ENCODE peak calls at places on chromosomes 6 and 20, in five cellular contexts. One of them, this sample, is unnamed.

GRCh38 chr20:40727960-40728359 is 38.9 kb upstream of the MAFB start:
- DNase-seq in psoas muscle: no peak
- DNase-seq in GM12892: no peak
- DNase-seq in GM13976: no peak
- DNase-seq in NCI-H524 treated with DMSO at 0.1 percent for 48 hours: no peak
- DNase-seq in this sample: no peak

GRCh38 chr20:58054744-58055373 is 173.6 kb downstream of the ANKRD60 start:
- DNase-seq in NCI-H524 treated with DMSO at 0.1 percent for 48 hours: no peak
- DNase-seq in GM13976: no peak
- DNase-seq in psoas muscle: peak; percentile 64
- DNase-seq in GM12892: no peak
- DNase-seq in this sample: no peak

GRCh38 chr20:37737806-37738442 is 44.1 kb downstream of the CTNNBL1 start:
- DNase-seq in psoas muscle: no peak
- DNase-seq in GM13976: no peak
- DNase-seq in GM12892: no peak
- DNase-seq in NCI-H524 treated with DMSO at 0.1 percent for 48 hours: no peak
- DNase-seq in this sample: no peak

GRCh38 chr20:24406251-24406650 is 63.2 kb upstream of the SYNDIG1 start:
- DNase-seq in GM12892: no peak
- DNase-seq in GM13976: no peak
- DNase-seq in psoas muscle: no peak
- DNase-seq in NCI-H524 treated with DMSO at 0.1 percent for 48 hours: no peak
- DNase-seq in this sample: no peak

GRCh38 chr20:58868795-58869194 is 16.3 kb downstream of the GNAS start:
- DNase-seq in NCI-H524 treated with DMSO at 0.1 percent for 48 hours: no peak
- DNase-seq in GM13976: no peak
- DNase-seq in psoas muscle: peak; percentile 47
- DNase-seq in GM12892: no peak
- DNase-seq in this sample: no peak

GRCh38 chr6:168158980-168159349 is 80.0 kb upstream of the FRMD1 start:
- DNase-seq in NCI-H524 treated with DMSO at 0.1 percent for 48 hours: no peak
- DNase-seq in GM13976: no peak
- DNase-seq in GM12892: no peak
- DNase-seq in psoas muscle: no peak
- DNase-seq in this sample: no peak

GRCh38 chr6:156870926-156871539 is 93.9 kb downstream of the ARID1B start:
- DNase-seq in NCI-H524 treated with DMSO at 0.1 percent for 48 hours: no peak
- DNase-seq in GM12892: no peak
- DNase-seq in GM13976: no peak
- DNase-seq in psoas muscle: no peak
- DNase-seq in this sample: no peak

GRCh38 chr6:159074120-159074684 is 29.4 kb upstream of the TAGAP start:
- DNase-seq in GM13976: no peak
- DNase-seq in NCI-H524 treated with DMSO at 0.1 percent for 48 hours: peak; percentile 60
- DNase-seq in GM12892: no peak
- DNase-seq in psoas muscle: no peak
- DNase-seq in this sample: no peak

GRCh38 chr6:143271024-143271423 is 179.5 kb downstream of the ADAT2 start:
- DNase-seq in GM13976: no peak
- DNase-seq in NCI-H524 treated with DMSO at 0.1 percent for 48 hours: no peak
- DNase-seq in psoas muscle: no peak
- DNase-seq in GM12892: no peak
- DNase-seq in this sample: no peak

GRCh38 chr6:31805939-31806469 is 762 bp downstream of the LSM2 start:
- DNase-seq in NCI-H524 treated with DMSO at 0.1 percent for 48 hours: no peak
- DNase-seq in GM13976: peak; percentile 39
- DNase-seq in psoas muscle: no peak
- DNase-seq in GM12892: no peak
- DNase-seq in this sample: no peak

This sample was measured in 8988T.